ENCODE peak calls at places on chromosomes 12 and 14, in nine cellular contexts. L, B, O, C, K, J, I, R and U are unnamed samples.

GRCh38 chr12:116919247-116919671 is 8.5 kb downstream of the FBXW8 start:
- DNase-seq in O (no peak), I (no peak), B (no peak), C (peak; percentile 63), L (no peak), K (no peak), R (no peak), J (peak; percentile 28), U (no peak)

GRCh38 chr12:14260011-14260993 is 105.2 kb upstream of the ATF7IP start:
- DNase-seq in L (peak; percentile 71), C (peak; percentile 94), I (peak; percentile 98), R (peak; percentile 47), B (peak; percentile 96), O (peak; percentile 89), K (peak; percentile 96), J (peak; percentile 99), U (peak; percentile 93)

GRCh38 chr14:88333036-88333435 is 10.0 kb upstream of the KCNK10 start:
- DNase-seq in J (peak; percentile 10), O (no peak), B (no peak), I (peak; percentile 49), K (no peak), R (no peak), L (no peak), C (no peak), U (no peak)

GRCh38 chr12:45312012-45312411 is 96.1 kb downstream of the ANO6 start:
- DNase-seq in R (no peak), C (no peak), O (no peak), J (no peak), K (no peak), I (no peak), B (no peak), L (no peak), U (no peak)

GRCh38 chr14:76917158-76917596 is 91.0 kb downstream of the LRRC74A start:
- DNase-seq in J (peak; percentile 95), O (peak; percentile 51), B (no peak), I (peak; percentile 95), L (peak; percentile 71), C (peak; percentile 77), R (peak; percentile 81), K (peak; percentile 76), U (peak; percentile 41)

GRCh38 chr12:47818701-47819543 is 781 bp downstream of the HDAC7 start:
- DNase-seq in K (peak; percentile 85), L (peak; percentile 56), B (peak; percentile 90), C (peak; percentile 79), O (peak; percentile 79), J (peak; percentile 67), I (peak; percentile 91), R (no peak), U (peak; percentile 76)

GRCh38 chr12:80176706-80177105 is 77.4 kb downstream of the OTOGL start:
- DNase-seq in J (no peak), O (no peak), I (no peak), L (no peak), C (no peak), R (no peak), B (no peak), K (no peak), U (no peak)

GRCh38 chr12:109309441-109310246 is 560 bp upstream of the FOXN4 start:
- DNase-seq in C (no peak), O (no peak), L (peak; percentile 43), K (no peak), R (no peak), J (peak; percentile 39), I (no peak), B (no peak), U (no peak)

GRCh38 chr12:23949212-23950010 is at the start of gene SOX5:
- DNase-seq in O (peak; percentile 17), R (no peak), K (peak; percentile 70), B (peak; percentile 79), J (peak; percentile 90), L (peak; percentile 73), I (peak; percentile 85), C (no peak), U (peak; percentile 39)

GRCh38 chr12:42798811-42799438 is 209.4 kb upstream of the PRICKLE1 start:
- DNase-seq in R (no peak), C (no peak), O (no peak), L (no peak), J (no peak), B (no peak), K (no peak), I (no peak), U (no peak)

GRCh38 chr12:113625499-113625898 is 153.8 kb upstream of the LHX5 start:
- DNase-seq in K (no peak), B (no peak), I (no peak), O (no peak), L (no peak), R (no peak), C (no peak), J (no peak), U (no peak)

GRCh38 chr12:49088932-49089330 is 5.7 kb downstream of the DHH start:
- DNase-seq in C (no peak), R (no peak), O (no peak), I (no peak), L (no peak), B (peak; percentile 28), J (no peak), K (no peak), U (no peak)

GRCh38 chr14:55473786-55474185 is 33.4 kb upstream of the TBPL2 start:
- DNase-seq in C (no peak), B (no peak), R (no peak), L (no peak), K (no peak), J (no peak), I (no peak), O (no peak), U (no peak)

GRCh38 chr12:48078901-48079300 is 27.0 kb downstream of the SENP1 start:
- DNase-seq in L (no peak), O (no peak), I (no peak), C (no peak), J (no peak), K (no peak), B (no peak), R (no peak), U (no peak)

GRCh38 chr12:1630081-1630826 is 1.2 kb downstream of the WNT5B start:
- DNase-seq in J (peak; percentile 70), O (peak; percentile 56), K (peak; percentile 82), C (peak; percentile 57), B (peak; percentile 83), L (peak; percentile 47), R (no peak), I (peak; percentile 88), U (peak; percentile 36)

DNA sequence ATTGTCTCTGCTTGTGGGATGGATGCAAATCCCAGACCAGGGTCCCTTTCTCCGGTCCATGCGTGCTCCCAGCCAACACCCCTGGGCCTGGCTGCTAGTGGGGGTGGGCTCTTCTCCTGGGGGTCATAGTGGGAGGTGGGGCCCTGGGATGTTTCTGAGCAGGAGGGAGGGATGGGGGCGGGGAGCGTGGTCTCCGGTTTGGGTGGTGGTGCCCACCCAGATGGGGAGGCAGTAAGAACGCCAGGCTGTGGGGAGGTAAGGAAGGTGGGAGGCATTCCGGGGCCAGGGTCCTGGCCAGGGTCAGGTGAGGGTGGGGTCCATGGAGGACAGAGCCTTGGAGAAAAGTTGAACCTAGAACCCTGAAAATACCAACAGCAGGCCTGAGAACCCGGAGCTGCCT is 5.5 kb downstream of the CRIP2 start:
- DNase-seq in O (no peak), K (no peak), C (no peak), R (no peak), B (no peak), J (no peak), I (no peak), L (no peak), U (no peak)
- H3K4me1 ChIP-seq in O (peaks cover 43% of the 10 kb centered on the region), K (peaks cover 75% of the 10 kb centered on the region), C (peaks cover 19% of the 10 kb centered on the region), R (peaks cover 30% of the 10 kb centered on the region), B (peaks cover 2% of the 10 kb centered on the region), J (peaks cover 9% of the 10 kb centered on the region), I (peaks cover 2% of the 10 kb centered on the region), L (peaks cover 67% of the 10 kb centered on the region), U (peaks cover 25% of the 10 kb centered on the region)

GRCh38 chr12:124713436-124714082 is 146.1 kb upstream of the NCOR2 start:
- DNase-seq in O (no peak), B (peak; percentile 80), I (no peak), R (no peak), J (no peak), L (no peak), C (peak; percentile 45), K (peak; percentile 81), U (peak; percentile 47)
- H3K27ac ChIP-seq in O (peak overlapping the region; percentile 80), B (no peak overlapping the region), I (no peak overlapping the region), R (no peak overlapping the region), J (no peak overlapping the region), L (no peak overlapping the region), C (peak overlapping the region; percentile 70), K (peak overlapping the region; percentile 89), U (peak overlapping the region; percentile 86)

DNA sequence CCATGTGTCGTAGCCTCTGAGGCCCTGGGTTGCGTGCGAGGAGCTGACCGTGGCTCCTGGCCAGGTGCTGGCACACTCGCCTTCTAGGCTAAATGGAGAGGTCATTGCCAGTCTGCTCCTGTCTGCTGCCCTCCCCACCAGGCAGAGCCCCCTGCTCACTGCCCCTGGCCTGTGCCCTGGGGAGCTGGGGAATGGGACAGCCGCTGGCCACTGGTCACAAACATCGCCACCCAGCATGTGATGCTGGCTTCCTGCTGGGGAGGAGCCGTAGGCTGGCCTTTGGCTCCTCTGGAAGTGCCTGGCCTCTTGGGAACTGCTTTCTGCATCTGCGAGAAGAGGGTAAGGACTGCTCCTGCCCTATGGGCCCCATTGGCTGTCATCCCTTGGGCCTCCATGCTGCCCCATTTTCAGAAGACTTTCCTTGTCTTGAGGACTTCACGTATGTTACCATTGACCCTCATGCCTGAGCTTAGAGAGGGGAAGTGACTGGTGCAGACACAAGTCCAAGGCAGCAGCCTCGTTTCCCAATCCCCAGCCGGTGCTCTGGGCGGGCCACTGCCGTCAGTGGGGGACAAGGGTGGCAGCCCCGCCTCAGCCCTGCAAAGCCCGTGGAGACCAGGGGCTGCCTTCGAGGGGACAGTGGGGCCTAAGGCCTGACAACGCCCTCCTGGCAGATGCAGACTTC is 2.0 kb upstream of the TNFAIP2 start:
- DNase-seq in B (no peak), K (peak; percentile 91), I (peak; percentile 79), C (peak; percentile 46), O (peak; percentile 83), L (no peak), R (no peak), J (no peak), U (peak; percentile 64)
- H3K4me1 ChIP-seq in B (no peaks in the 10 kb centered on the region), K (peaks cover 59% of the 10 kb centered on the region), I (no peaks in the 10 kb centered on the region), C (peaks cover 13% of the 10 kb centered on the region), O (peaks cover 49% of the 10 kb centered on the region), L (no peaks in the 10 kb centered on the region), R (peaks cover 21% of the 10 kb centered on the region), J (peaks cover 10% of the 10 kb centered on the region), U (peaks cover 4% of the 10 kb centered on the region)

GRCh38 chr14:32012062-32012461 is 65.0 kb upstream of the ARHGAP5 start:
- DNase-seq in K (no peak), L (no peak), J (no peak), I (no peak), C (no peak), B (no peak), R (no peak), O (no peak), U (no peak)

GRCh38 chr14:32009636-32010560 is 67.2 kb upstream of the ARHGAP5 start:
- DNase-seq in R (no peak), K (no peak), I (no peak), J (peak; percentile 19), C (no peak), O (no peak), B (no peak), L (no peak), U (no peak)

GRCh38 chr14:32009221-32009620 is 67.9 kb upstream of the ARHGAP5 start:
- DNase-seq in J (no peak), I (no peak), L (no peak), K (no peak), B (no peak), C (no peak), O (no peak), R (no peak), U (no peak)

GRCh38 chr14:32011225-32011624 is 65.9 kb upstream of the ARHGAP5 start:
- DNase-seq in C (no peak), R (no peak), J (no peak), K (no peak), O (no peak), I (no peak), B (no peak), L (no peak), U (no peak)

GRCh38 chr14:32010561-32011188 is 66.4 kb upstream of the ARHGAP5 start:
- DNase-seq in J (peak; percentile 79), R (peak; percentile 73), K (no peak), O (no peak), B (no peak), C (no peak), L (no peak), I (no peak), U (no peak)
- H3K27ac ChIP-seq in J (no peak overlapping the region), R (peak overlapping the region; percentile 7), K (no peak overlapping the region), O (no peak overlapping the region), B (no peak overlapping the region), C (no peak overlapping the region), L (peak overlapping the region; percentile 71), I (no peak overlapping the region), U (peak overlapping the region; percentile 78)